ENCODE peak calls at places on chromosomes 11 and 22, in seven cellular contexts. Q is OCI-LY7; P is NCI-H1092; J is stimulated activated CD4-positive, alpha-beta T cell treated with anti-CD3 and anti-CD28 coated beads, Interleukin-2, amount 100 ng/mL, for 24 hours; D is HAP-1; H is stimulated activated CD8-positive, alpha-beta memory T cell treated with anti-CD3 and anti-CD28 coated beads, Interleukin-15, amount 100 ng/mL, for 48 hours; W is H4. B is an unnamed sample.
A peak's percentile ranks its signal among the peaks of the same experiment; 100 is the strongest.

GRCh38 chr22:20291604-20292063 is 23.5 kb upstream of the RTN4R start:
- DNase-seq in D (no peak), W (no peak), H (no peak), P (no peak), Q (no peak), J (no peak), B (no peak)

GRCh38 chr22:27973851-27974250 is 54.8 kb upstream of the PITPNB start:
- DNase-seq in Q (no peak), D (no peak), J (no peak), W (no peak), P (no peak), H (no peak), B (no peak)

GRCh38 chr11:76776472-76776871 is 6.7 kb upstream of the TSKU start:
- DNase-seq in W (no peak), Q (no peak), H (no peak), D (no peak), P (no peak), J (no peak), B (no peak)

GRCh38 chr11:2393111-2393868 is 7.3 kb upstream of the TSSC4 start:
- DNase-seq in J (no peak), Q (peak; percentile 82), P (no peak), W (no peak), D (no peak), H (no peak), B (no peak)

GRCh38 chr22:19996694-19997384 is 19.8 kb downstream of the ARVCF start:
- DNase-seq in Q (no peak), H (no peak), W (no peak), P (no peak), J (no peak), D (no peak), B (no peak)

GRCh38 chr22:17472886-17473285 is 90.4 kb upstream of the SLC25A18 start:
- DNase-seq in D (no peak), J (no peak), W (no peak), H (no peak), P (no peak), Q (no peak), B (no peak)

GRCh38 chr11:20154381-20154780 is 5.9 kb downstream of the DBX1 start:
- DNase-seq in Q (no peak), J (no peak), W (no peak), D (peak; percentile 49), P (no peak), H (no peak), B (no peak)

GRCh38 chr11:4680341-4680740 is 17.3 kb downstream of the OR51E2 start:
- DNase-seq in D (no peak), H (no peak), W (no peak), Q (no peak), P (peak; percentile 59), J (no peak), B (no peak)

GRCh38 chr11:63915961-63916836 is 765 bp downstream of the RCOR2 start:
- DNase-seq in H (no peak), P (peak; percentile 59), Q (peak; percentile 55), J (peak; percentile 42), D (peak; percentile 45), W (no peak), B (peak; percentile 46)

GRCh38 chr11:57711414-57712255 is at the start of gene MED19:
- DNase-seq in H (peak; percentile 70), P (peak; percentile 86), Q (peak; percentile 85), D (peak; percentile 83), W (peak; percentile 82), J (peak; percentile 81), B (peak; percentile 58)

GRCh38 chr22:28440517-28441366 is 238.9 kb downstream of the TTC28 start:
- DNase-seq in D (no peak), H (no peak), P (no peak), Q (no peak), W (no peak), J (no peak), B (peak; percentile 74)

GRCh38 chr22:47245286-47245685 is 482.8 kb downstream of the TBC1D22A start:
- DNase-seq in H (no peak), Q (no peak), J (no peak), W (no peak), D (no peak), P (no peak), B (no peak)

GRCh38 chr11:69563946-69564780 is 76.8 kb upstream of the CCND1 start:
- DNase-seq in H (no peak), J (no peak), D (no peak), P (no peak), Q (no peak), W (no peak), B (no peak)

GRCh38 chr22:43983808-43984207 is 28.6 kb downstream of the SAMM50 start:
- DNase-seq in W (no peak), D (no peak), Q (no peak), P (no peak), H (no peak), J (no peak), B (no peak)

GRCh38 chr11:45216031-45216430 is 69.6 kb downstream of the PRDM11 start:
- DNase-seq in J (no peak), Q (no peak), H (no peak), D (no peak), W (no peak), P (no peak), B (no peak)